ENCODE peak calls at places on chromosome 3, in five cellular contexts. J is GF-D8; K is putamen; C is CD8-positive, alpha-beta T cell; D is T-helper 2 cell. F is an unnamed sample.
A peak's percentile ranks its signal among the peaks of the same experiment; 100 is the strongest.

GRCh38 chr3:39388741-39389248 is 5.6 kb downstream of the SLC25A38 start:
- DNase-seq in J (no peak), K (no peak), C (no peak), D (peak; percentile 81), F (no peak)

GRCh38 chr3:146750196-146750595 is 145.1 kb upstream of the PLSCR5 start:
- DNase-seq in J (no peak), K (peak; percentile 1), C (no peak), D (no peak), F (no peak)

GRCh38 chr3:129077222-129077621 is 16.6 kb downstream of the GP9 start:
- DNase-seq in J (no peak), K (no peak), C (no peak), D (no peak), F (no peak)

GRCh38 chr3:16523778-16524177 is 10.3 kb upstream of the RFTN1 start:
- DNase-seq in J (no peak), K (no peak), C (no peak), D (no peak), F (no peak)

GRCh38 chr3:141876891-141877561 is 583 bp downstream of the ATP1B3 start:
- DNase-seq in J (peak; percentile 10), K (no peak), C (peak; percentile 49), D (peak; percentile 72), F (peak; percentile 50)

GRCh38 chr3:126474498-126475410 is 937 bp downstream of the ZXDC start:
- DNase-seq in J (no peak), K (no peak), C (peak; percentile 11), D (peak; percentile 50), F (peak; percentile 13)

GRCh38 chr3:176362191-176362731 is 835.0 kb downstream of the TBL1XR1 start:
- DNase-seq in J (no peak), K (no peak), C (no peak), D (no peak), F (no peak)

GRCh38 chr3:28150465-28151206 is 90.8 kb upstream of the CMC1 start:
- DNase-seq in J (no peak), K (no peak), C (no peak), D (no peak), F (no peak)

GRCh38 chr3:57756528-57757401 is 656 bp downstream of the SLMAP start:
- DNase-seq in J (no peak), K (no peak), C (peak; percentile 3), D (peak; percentile 52), F (peak; percentile 6)

GRCh38 chr3:190811775-190812480 is 50.6 kb downstream of the GMNC start:
- DNase-seq in J (peak; percentile 3), K (peak; percentile 46), C (no peak), D (peak; percentile 36), F (no peak)

GRCh38 chr3:185912929-185913901 is 24.6 kb downstream of the TRA2B start:
- DNase-seq in J (no peak), K (no peak), C (no peak), D (no peak), F (no peak)

GRCh38 chr3:184178522-184179138 is 4.0 kb downstream of the AP2M1 start:
- DNase-seq in J (no peak), K (no peak), C (no peak), D (no peak), F (no peak)

GRCh38 chr3:112888388-112889085 is 41.9 kb upstream of the CD200R1L start:
- DNase-seq in J (no peak), K (no peak), C (no peak), D (no peak), F (no peak)

GRCh38 chr3:45993421-45994027 is 2.1 kb downstream of the FYCO1 start:
- DNase-seq in J (no peak), K (no peak), C (no peak), D (peak; percentile 89), F (peak; percentile 23)

GRCh38 chr3:99795573-99795972 is 22.1 kb upstream of the CMSS1 start:
- DNase-seq in J (no peak), K (no peak), C (no peak), D (no peak), F (no peak)

GRCh38 chr3:127325630-127325961 is 37.8 kb upstream of the PRR20G start:
- DNase-seq in J (no peak), K (no peak), C (no peak), D (no peak), F (no peak)

GRCh38 chr3:148873928-148874326 is 8.8 kb downstream of the CPA3 start:
- DNase-seq in J (no peak), K (no peak), C (no peak), D (no peak), F (no peak)

GRCh38 chr3:128681277-128681829 is 30.7 kb upstream of the RPN1 start:
- DNase-seq in J (peak; percentile 67), K (no peak), C (no peak), D (no peak), F (no peak)

GRCh38 chr3:54042259-54042823 is 80.0 kb upstream of the CACNA2D3 start:
- DNase-seq in J (no peak), K (no peak), C (no peak), D (no peak), F (no peak)

GRCh38 chr3:126465928-126466564 is 9.6 kb downstream of the ZXDC start:
- DNase-seq in J (no peak), K (no peak), C (no peak), D (peak; percentile 41), F (no peak)

GRCh38 chr3:61178167-61178566 is 73.1 kb downstream of the FHIT start:
- DNase-seq in J (no peak), K (no peak), C (no peak), D (no peak), F (no peak)

GRCh38 chr3:43394071-43394501 is 107.7 kb downstream of the SNRK start:
- DNase-seq in J (no peak), K (peak; percentile 16), C (no peak), D (no peak), F (no peak)

GRCh38 chr3:4418156-4418555 is 48.9 kb downstream of the SUMF1 start:
- DNase-seq in J (no peak), K (no peak), C (no peak), D (no peak), F (no peak)

GRCh38 chr3:187741403-187742350 is 3.6 kb downstream of the BCL6 start:
- DNase-seq in J (peak; percentile 36), K (peak; percentile 65), C (peak; percentile 60), D (peak; percentile 87), F (peak; percentile 53)

GRCh38 chr3:184816654-184817053 is 4.7 kb downstream of the VPS8 start:
- DNase-seq in J (no peak), K (no peak), C (no peak), D (no peak), F (no peak)

GRCh38 chr3:147417896-147418295 is 8.7 kb downstream of the ZIC1 start:
- DNase-seq in J (no peak), K (no peak), C (no peak), D (no peak), F (no peak)

GRCh38 chr3:189404036-189404435 is 227.2 kb upstream of the TP63 start:
- DNase-seq in J (no peak), K (no peak), C (no peak), D (no peak), F (no peak)

GRCh38 chr3:170697803-170698350 is 112.0 kb upstream of the SLC7A14 start:
- DNase-seq in J (no peak), K (no peak), C (no peak), D (no peak), F (no peak)

GRCh38 chr3:39088456-39088855 is 19.0 kb downstream of the GORASP1 start:
- DNase-seq in J (no peak), K (no peak), C (no peak), D (no peak), F (no peak)

GRCh38 chr3:70989174-70989573 is 594.4 kb downstream of the FOXP1 start:
- DNase-seq in J (no peak), K (no peak), C (no peak), D (no peak), F (no peak)

GRCh38 chr3:156978471-156978961 is 152.4 kb downstream of the LEKR1 start:
- DNase-seq in J (no peak), K (peak; percentile 17), C (no peak), D (peak; percentile 41), F (no peak)

GRCh38 chr3:111338059-111338698 is 203.8 kb upstream of the CD96 start:
- DNase-seq in J (no peak), K (no peak), C (peak; percentile 11), D (peak; percentile 31), F (no peak)